ENCODE peak calls at places on chromosomes 6 and 20, in seven cellular contexts. D is A549; Q is heart right ventricle; C is GM10248; I is NCI-H1092; J is RPMI7951; X is stimulated activated naive CD4-positive, alpha-beta T cell. W is an unnamed sample.

GRCh38 chr6:169953686-169954085 is 202.3 kb downstream of the ERMARD start:
- DNase-seq in D (no peak), Q (no peak), C (no peak), I (no peak), J (no peak), X (no peak), W (no peak)

GRCh38 chr20:21520702-21521595 is 7.1 kb upstream of the NKX2-2 start:
- DNase-seq in D (no peak), Q (no peak), C (peak), I (peak), J (no peak), X (no peak), W (no peak)

GRCh38 chr6:76886900-76887299 is 576.4 kb downstream of the HTR1B start:
- DNase-seq in D (no peak), Q (no peak), C (no peak), I (no peak), J (no peak), X (no peak), W (no peak)

GRCh38 chr6:131966443-131966842 is 15.3 kb upstream of the CCN2 start:
- DNase-seq in D (no peak), Q (no peak), C (no peak), I (no peak), J (peak), X (no peak), W (no peak)

GRCh38 chr6:68559716-68560115 is 75.4 kb upstream of the ADGRB3 start:
- DNase-seq in D (no peak), Q (no peak), C (no peak), I (peak), J (peak), X (no peak), W (no peak)

GRCh38 chr6:85255661-85256060 is 194.2 kb upstream of the NT5E start:
- DNase-seq in D (no peak), Q (no peak), C (no peak), I (no peak), J (no peak), X (no peak), W (no peak)

GRCh38 chr6:33927112-33927511 is 123.3 kb upstream of the MLN start:
- DNase-seq in D (no peak), Q (no peak), C (no peak), I (no peak), J (no peak), X (no peak), W (no peak)

GRCh38 chr6:49327575-49327974 is 135.5 kb downstream of the MMUT start:
- DNase-seq in D (no peak), Q (no peak), C (no peak), I (no peak), J (no peak), X (no peak), W (no peak)

GRCh38 chr20:35886537-35886936 is 67.8 kb downstream of the SCAND1 start:
- DNase-seq in D (no peak), Q (peak), C (no peak), I (no peak), J (no peak), X (no peak), W (no peak)

GRCh38 chr6:38262609-38263008 is 377.1 kb downstream of the BTBD9 start:
- DNase-seq in D (no peak), Q (no peak), C (no peak), I (no peak), J (peak), X (no peak), W (no peak)

GRCh38 chr6:134577998-134578397 is 260.1 kb upstream of the SGK1 start:
- DNase-seq in D (peak), Q (no peak), C (no peak), I (no peak), J (peak), X (no peak), W (no peak)

GRCh38 chr20:37276494-37277252 is 12.8 kb upstream of the MANBAL start:
- DNase-seq in D (peak), Q (peak), C (peak), I (peak), J (peak), X (peak), W (no peak)

GRCh38 chr20:59438201-59438600 is 137.8 kb downstream of the EDN3 start:
- DNase-seq in D (no peak), Q (no peak), C (no peak), I (no peak), J (no peak), X (no peak), W (no peak)

GRCh38 chr6:130503146-130503545 is 137.3 kb downstream of the TMEM200A start:
- DNase-seq in D (no peak), Q (no peak), C (no peak), I (no peak), J (peak), X (no peak), W (no peak)

GRCh38 chr6:51350308-51350904 is 531.7 kb downstream of the TFAP2B start:
- DNase-seq in D (peak), Q (no peak), C (peak), I (no peak), J (no peak), X (no peak), W (no peak)

GRCh38 chr6:16741112-16742016 is 19.9 kb downstream of the ATXN1 start:
- DNase-seq in D (no peak), Q (no peak), C (no peak), I (no peak), J (peak), X (no peak), W (no peak)

GRCh38 chr6:158287047-158287446 is 25.2 kb upstream of the TULP4 start:
- DNase-seq in D (no peak), Q (no peak), C (no peak), I (no peak), J (no peak), X (no peak), W (no peak)

GRCh38 chr6:3421763-3422456 is 34.9 kb downstream of the SLC22A23 start:
- DNase-seq in D (peak), Q (no peak), C (no peak), I (no peak), J (peak), X (no peak), W (no peak)

GRCh38 chr6:14966111-14966901 is 279.6 kb upstream of the JARID2 start:
- DNase-seq in D (no peak), Q (no peak), C (no peak), I (no peak), J (peak), X (no peak), W (no peak)

GRCh38 chr20:62596486-62596885 is 45.8 kb upstream of the SLCO4A1 start:
- DNase-seq in D (no peak), Q (no peak), C (no peak), I (no peak), J (peak), X (no peak), W (no peak)

GRCh38 chr20:50163570-50164317 is 10.2 kb upstream of the PEDS1 start:
- DNase-seq in D (no peak), Q (no peak), C (no peak), I (no peak), J (peak), X (no peak), W (no peak)

GRCh38 chr20:4998160-4998651 is 3.1 kb downstream of the SLC23A2 start:
- DNase-seq in D (peak), Q (no peak), C (peak), I (no peak), J (no peak), X (no peak), W (no peak)

W was measured in naive thymus-derived CD8-positive, alpha-beta T cell.